ENCODE peak calls at places on chromosomes 3 and 15, in four cellular contexts. A is IMR-90, X is H9, W is mesenchymal stem cell. F is an unnamed sample.

GRCh38 chr3:53120336-53120735 is 9.9 kb downstream of the RFT1 start:
- DNase-seq in A (no peak), X (no peak), W (no peak), F (no peak)

GRCh38 chr3:13158871-13159270 is 85.6 kb upstream of the IQSEC1 start:
- DNase-seq in A (no peak), X (no peak), W (no peak), F (no peak)

GRCh38 chr15:90037961-90038633 is 37.0 kb downstream of the ZNF710 start:
- DNase-seq in A (peak; percentile 53), X (no peak), W (peak; percentile 45), F (no peak)

GRCh38 chr15:22978691-22979068 is 1.5 kb downstream of the CYFIP1 start:
- DNase-seq in A (no peak), X (no peak), W (peak; percentile 18), F (no peak)

GRCh38 chr15:85692873-85693272 is 101.9 kb downstream of the KLHL25 start:
- DNase-seq in A (no peak), X (no peak), W (no peak), F (no peak)

GRCh38 chr3:156519758-156520162 is 35.2 kb downstream of the SSR3 start:
- DNase-seq in A (no peak), X (no peak), W (no peak), F (no peak)

GRCh38 chr15:67093146-67093874 is 27.9 kb downstream of the SMAD3 start:
- DNase-seq in A (no peak), X (no peak), W (no peak), F (no peak)

GRCh38 chr3:112136959-112137693 is 4.1 kb upstream of the GCSAM start:
- DNase-seq in A (peak; percentile 34), X (peak; percentile 68), W (peak; percentile 43), F (peak; percentile 87)

GRCh38 chr15:43794269-43795037 is 2.3 kb downstream of the SERF2 start:
- DNase-seq in A (peak; percentile 65), X (no peak), W (peak; percentile 75), F (peak; percentile 46)

GRCh38 chr3:144743325-144743724 is 771.7 kb downstream of the DIPK2A start:
- DNase-seq in A (no peak), X (no peak), W (no peak), F (no peak)

GRCh38 chr3:9949626-9950025 is 2.6 kb downstream of the PRRT3 start:
- DNase-seq in A (no peak), X (no peak), W (no peak), F (no peak)

DNA sequence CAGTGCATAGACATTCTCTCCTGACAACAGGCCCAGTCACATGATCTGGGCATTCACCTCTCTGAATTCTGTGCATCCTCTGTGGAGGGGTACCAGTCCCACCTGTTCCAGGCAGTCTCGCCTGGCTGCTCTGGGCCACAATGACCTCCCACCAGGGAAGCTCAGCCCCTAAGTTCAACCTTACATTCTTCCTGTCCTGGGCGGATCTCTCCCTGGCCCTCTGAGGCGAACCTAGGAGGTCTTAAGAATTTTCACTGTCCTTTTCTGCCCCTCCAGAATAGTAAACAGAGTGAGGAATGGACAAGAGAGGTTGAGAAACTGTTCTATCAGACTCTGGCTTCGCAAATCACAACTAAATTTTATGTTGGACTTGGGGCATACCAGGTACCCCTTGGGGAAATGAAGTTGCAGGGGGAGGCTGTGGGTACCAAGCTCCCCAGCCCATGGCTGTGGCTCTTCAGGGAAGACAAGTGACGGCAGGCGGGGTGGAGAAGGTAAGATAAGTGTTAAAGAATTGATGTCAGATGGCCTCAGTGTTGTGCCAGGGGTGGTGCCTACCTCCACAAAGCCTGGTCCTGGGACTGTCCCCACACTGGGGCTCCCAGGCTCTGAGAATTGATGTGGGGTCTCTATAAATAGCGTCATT is 5.3 kb downstream of the SCN5A start:
- DNase-seq in A (no peak), X (peak; percentile 20), W (no peak), F (no peak)
- H3K27ac ChIP-seq in A (no peak overlapping the region), X (no peak overlapping the region), W (no peak overlapping the region), F (no peak overlapping the region)

GRCh38 chr3:128445357-128445756 is 21.3 kb downstream of the DNAJB8 start:
- DNase-seq in A (no peak), X (no peak), W (no peak), F (no peak)
- H3K23ac ChIP-seq in A (no peak overlapping the region), X (no peak overlapping the region), W (no peak overlapping the region), F (no peak overlapping the region)

DNA sequence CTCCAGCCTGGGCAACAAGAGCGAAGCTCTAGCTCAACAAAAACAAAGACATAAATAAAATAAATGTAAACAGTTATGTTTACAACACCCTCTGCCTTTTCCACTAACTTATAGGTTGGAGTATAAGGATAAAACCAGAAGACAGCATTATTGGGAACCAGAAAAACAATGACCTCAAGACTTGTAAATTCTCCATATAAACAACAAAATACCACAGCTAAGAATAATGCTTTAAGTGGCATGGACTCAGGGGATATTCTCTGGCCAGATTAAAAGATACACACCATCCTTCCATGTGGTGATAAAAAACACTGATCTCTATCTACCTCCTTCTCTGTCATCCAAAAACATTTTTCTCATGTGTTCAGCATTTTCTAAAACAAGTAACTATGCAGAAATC is 500.6 kb downstream of the MAGI1 start:
- DNase-seq in A (peak; percentile 43), X (no peak), W (peak; percentile 60), F (no peak)
- H3K18ac ChIP-seq in A (no peak overlapping the region), X (no peak overlapping the region), W (no peak overlapping the region), F (no peak overlapping the region)

DNA sequence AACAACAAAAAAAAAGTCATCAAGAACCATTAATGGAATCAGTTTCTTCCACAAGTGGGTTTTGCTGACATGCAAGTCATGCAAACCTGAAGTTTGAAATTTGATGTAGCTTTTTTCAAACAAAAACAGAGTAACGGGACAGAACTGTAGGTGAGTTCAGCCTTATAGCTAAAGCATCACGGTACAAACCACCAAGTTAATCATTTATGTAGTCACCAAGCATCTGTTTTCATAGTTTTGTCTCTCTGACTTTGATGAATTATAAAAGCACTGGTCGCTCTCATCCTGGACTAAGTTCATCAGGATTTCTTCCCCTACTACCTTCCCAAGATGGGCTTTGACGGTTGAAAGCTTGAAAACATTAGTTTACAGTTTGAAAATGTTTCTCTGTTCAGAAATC is 117.0 kb upstream of the SAMMSON start:
- DNase-seq in A (no peak), X (no peak), W (no peak), F (no peak)
- H3K27ac ChIP-seq in A (no peak overlapping the region), X (no peak overlapping the region), W (peak overlapping the region; percentile 65), F (no peak overlapping the region)

DNA sequence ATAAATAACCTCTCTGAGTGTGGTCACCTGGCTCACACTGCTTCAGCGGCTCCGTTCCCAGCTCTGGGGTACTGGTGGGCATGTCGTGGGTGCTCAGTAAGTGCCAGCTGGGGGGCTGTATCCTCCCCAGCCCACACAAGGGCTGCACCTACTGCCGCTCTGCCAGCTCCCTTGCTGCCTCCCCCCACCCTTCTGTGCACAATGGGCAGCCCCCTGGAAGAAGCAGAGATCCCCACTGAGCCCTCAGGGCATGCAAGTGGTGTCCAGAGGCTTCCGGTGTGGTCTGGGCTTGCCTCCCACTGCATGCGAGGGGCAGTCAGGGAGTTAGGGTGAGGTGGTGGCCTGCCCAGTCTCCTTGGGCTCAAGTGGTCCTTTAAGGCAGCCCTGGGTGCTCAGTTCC is 58.3 kb upstream of the TRPM1 start:
- DNase-seq in A (no peak), X (no peak), W (no peak), F (no peak)
- H3K23ac ChIP-seq in A (no peak overlapping the region), X (no peak overlapping the region), W (no peak overlapping the region), F (no peak overlapping the region)

GRCh38 chr3:194165619-194166018 is 29.7 kb downstream of the HES1 start:
- DNase-seq in A (no peak), X (no peak), W (no peak), F (no peak)
- H3K18ac ChIP-seq in A (no peak overlapping the region), X (no peak overlapping the region), W (no peak overlapping the region), F (peak overlapping the region; percentile 55)

GRCh38 chr15:82850242-82850591 is 40.8 kb downstream of the WHAMM start:
- DNase-seq in A (peak; percentile 5), X (peak; percentile 49), W (peak; percentile 21), F (peak; percentile 50)
- H3K27ac ChIP-seq in A (no peak overlapping the region), X (no peak overlapping the region), W (no peak overlapping the region), F (no peak overlapping the region)

DNA sequence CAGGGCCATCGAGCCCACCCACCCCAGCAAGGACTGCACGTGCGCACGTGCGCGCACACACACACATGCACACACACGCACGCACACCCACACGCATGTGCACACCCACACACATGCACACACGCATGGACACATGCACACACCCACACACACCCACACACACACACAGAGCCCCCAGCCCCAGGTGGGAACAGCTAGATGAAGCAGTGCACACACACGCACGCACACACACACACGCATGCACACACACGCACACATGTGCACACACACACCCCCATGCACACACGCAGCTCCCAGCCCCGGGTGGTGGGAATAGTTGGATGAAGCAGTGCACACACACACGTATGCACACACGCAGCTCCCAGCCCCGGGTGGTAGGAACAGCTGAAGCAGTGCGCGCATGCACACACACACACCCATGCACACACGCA is 158.6 kb downstream of the XXYLT1 start:
- DNase-seq in A (no peak), X (no peak), W (no peak), F (no peak)
- H3K23ac ChIP-seq in A (no peak overlapping the region), X (no peak overlapping the region), W (no peak overlapping the region), F (no peak overlapping the region)

F was measured in mesendoderm.